ENCODE peak calls at places on chromosomes 4 and X, in five cellular contexts. One of them, this sample, is unnamed.

GRCh38 chr4:47642985-47643745 is 158.1 kb downstream of the ATP10D start:
- DNase-seq in endothelial cell: no peak
- DNase-seq in stromal cell of bone marrow: peak
- DNase-seq in RWPE2: no peak
- DNase-seq in H9: no peak
- DNase-seq in this sample: no peak

GRCh38 chrX:39491548-39492297 is 606.0 kb downstream of the BCOR start:
- DNase-seq in H9: no peak
- DNase-seq in endothelial cell: no peak
- DNase-seq in RWPE2: no peak
- DNase-seq in stromal cell of bone marrow: no peak
- DNase-seq in this sample: no peak

GRCh38 chr4:88219099-88219498 is 60.7 kb upstream of the ABCG2 start:
- DNase-seq in H9: no peak
- DNase-seq in stromal cell of bone marrow: peak
- DNase-seq in endothelial cell: no peak
- DNase-seq in RWPE2: no peak
- DNase-seq in this sample: peak

GRCh38 chr4:13267091-13267490 is 217.0 kb downstream of the RAB28 start:
- DNase-seq in H9: no peak
- DNase-seq in RWPE2: no peak
- DNase-seq in stromal cell of bone marrow: no peak
- DNase-seq in endothelial cell: no peak
- DNase-seq in this sample: no peak

GRCh38 chr4:54645830-54646229 is 11.9 kb upstream of the KIT start:
- DNase-seq in stromal cell of bone marrow: no peak
- DNase-seq in RWPE2: no peak
- DNase-seq in endothelial cell: no peak
- DNase-seq in H9: no peak
- DNase-seq in this sample: no peak

GRCh38 chr4:78544681-78545080 is 6.9 kb upstream of the ANXA3 start:
- DNase-seq in H9: no peak
- DNase-seq in endothelial cell: no peak
- DNase-seq in RWPE2: no peak
- DNase-seq in stromal cell of bone marrow: no peak
- DNase-seq in this sample: no peak

GRCh38 chr4:126916626-126917140 is 716.1 kb upstream of the INTU start:
- DNase-seq in H9: no peak
- DNase-seq in RWPE2: no peak
- DNase-seq in stromal cell of bone marrow: peak
- DNase-seq in endothelial cell: no peak
- DNase-seq in this sample: no peak

GRCh38 chr4:2275546-2276251 is 13.8 kb upstream of the MXD4 start:
- DNase-seq in stromal cell of bone marrow: no peak
- DNase-seq in H9: no peak
- DNase-seq in RWPE2: no peak
- DNase-seq in endothelial cell: no peak
- DNase-seq in this sample: no peak

GRCh38 chr4:22874334-22874912 is 181.7 kb downstream of the GBA3 start:
- DNase-seq in stromal cell of bone marrow: no peak
- DNase-seq in endothelial cell: no peak
- DNase-seq in RWPE2: no peak
- DNase-seq in H9: no peak
- DNase-seq in this sample: no peak

GRCh38 chr4:182897601-182898478 is 19.3 kb downstream of the DCTD start:
- DNase-seq in RWPE2: no peak
- DNase-seq in H9: no peak
- DNase-seq in stromal cell of bone marrow: no peak
- DNase-seq in endothelial cell: no peak
- DNase-seq in this sample: peak

GRCh38 chr4:7941111-7942018 is 1.7 kb upstream of the AFAP1 start:
- DNase-seq in RWPE2: no peak
- DNase-seq in H9: peak
- DNase-seq in stromal cell of bone marrow: no peak
- DNase-seq in endothelial cell: no peak
- DNase-seq in this sample: no peak

GRCh38 chrX:104112326-104112951 is at the start of gene ZCCHC18:
- DNase-seq in endothelial cell: peak
- DNase-seq in RWPE2: no peak
- DNase-seq in stromal cell of bone marrow: no peak
- DNase-seq in H9: peak
- DNase-seq in this sample: peak

GRCh38 chr4:41120297-41121217 is 93.8 kb downstream of the APBB2 start:
- DNase-seq in RWPE2: no peak
- DNase-seq in endothelial cell: no peak
- DNase-seq in stromal cell of bone marrow: peak
- DNase-seq in H9: no peak
- DNase-seq in this sample: no peak

GRCh38 chr4:54745031-54745770 is 87.4 kb downstream of the KIT start:
- DNase-seq in stromal cell of bone marrow: peak
- DNase-seq in endothelial cell: no peak
- DNase-seq in RWPE2: no peak
- DNase-seq in H9: no peak
- DNase-seq in this sample: no peak

GRCh38 chrX:151974336-151975227 is at the start of gene GABRE:
- DNase-seq in H9: peak
- DNase-seq in RWPE2: no peak
- DNase-seq in endothelial cell: peak
- DNase-seq in stromal cell of bone marrow: no peak
- DNase-seq in this sample: no peak

GRCh38 chr4:151824647-151825046 is 63.8 kb upstream of the GATB start:
- DNase-seq in stromal cell of bone marrow: no peak
- DNase-seq in RWPE2: no peak
- DNase-seq in H9: no peak
- DNase-seq in endothelial cell: no peak
- DNase-seq in this sample: no peak

GRCh38 chrX:17859609-17860178 is 1.4 kb downstream of the RAI2 start:
- DNase-seq in H9: no peak
- DNase-seq in RWPE2: no peak
- DNase-seq in endothelial cell: no peak
- DNase-seq in stromal cell of bone marrow: no peak
- DNase-seq in this sample: peak

GRCh38 chr4:153148796-153149195 is 55.4 kb upstream of the TRIM2 start:
- DNase-seq in stromal cell of bone marrow: no peak
- DNase-seq in endothelial cell: no peak
- DNase-seq in H9: no peak
- DNase-seq in RWPE2: no peak
- DNase-seq in this sample: no peak

GRCh38 chr4:107552306-107552705 is 167.7 kb downstream of the PAPSS1 start:
- DNase-seq in stromal cell of bone marrow: no peak
- DNase-seq in endothelial cell: no peak
- DNase-seq in RWPE2: no peak
- DNase-seq in H9: no peak
- DNase-seq in this sample: no peak

GRCh38 chrX:150934453-150934852 is 36.0 kb upstream of the CD99L2 start:
- DNase-seq in stromal cell of bone marrow: peak
- DNase-seq in RWPE2: no peak
- DNase-seq in endothelial cell: no peak
- DNase-seq in H9: peak
- DNase-seq in this sample: peak

GRCh38 chr4:42608551-42608950 is 48.4 kb downstream of the ATP8A1 start:
- DNase-seq in endothelial cell: no peak
- DNase-seq in stromal cell of bone marrow: no peak
- DNase-seq in RWPE2: no peak
- DNase-seq in H9: no peak
- DNase-seq in this sample: no peak

GRCh38 chr4:113750734-113751133 is 10.8 kb downstream of the CAMK2D start:
- DNase-seq in endothelial cell: no peak
- DNase-seq in RWPE2: no peak
- DNase-seq in H9: no peak
- DNase-seq in stromal cell of bone marrow: no peak
- DNase-seq in this sample: no peak

GRCh38 chrX:108216405-108216804 is 124.8 kb downstream of the ATG4A start:
- DNase-seq in stromal cell of bone marrow: no peak
- DNase-seq in H9: no peak
- DNase-seq in RWPE2: no peak
- DNase-seq in endothelial cell: no peak
- DNase-seq in this sample: no peak

GRCh38 chr4:64538219-64538618 is 129.0 kb upstream of the TECRL start:
- DNase-seq in H9: peak
- DNase-seq in stromal cell of bone marrow: no peak
- DNase-seq in endothelial cell: peak
- DNase-seq in RWPE2: no peak
- DNase-seq in this sample: no peak

GRCh38 chrX:40880712-40881111 is 145.4 kb upstream of the MED14 start:
- DNase-seq in endothelial cell: no peak
- DNase-seq in H9: no peak
- DNase-seq in RWPE2: no peak
- DNase-seq in stromal cell of bone marrow: no peak
- DNase-seq in this sample: no peak

GRCh38 chrX:147485207-147485606 is 426.5 kb upstream of the FMR1 start:
- DNase-seq in H9: no peak
- DNase-seq in endothelial cell: no peak
- DNase-seq in stromal cell of bone marrow: no peak
- DNase-seq in RWPE2: no peak
- DNase-seq in this sample: no peak

GRCh38 chr4:18869166-18869565 is 847.6 kb upstream of the LCORL start:
- DNase-seq in RWPE2: no peak
- DNase-seq in H9: no peak
- DNase-seq in stromal cell of bone marrow: no peak
- DNase-seq in endothelial cell: no peak
- DNase-seq in this sample: no peak

GRCh38 chr4:1630266-1630665 is 53.8 kb downstream of the FAM53A start:
- DNase-seq in H9: no peak
- DNase-seq in RWPE2: no peak
- DNase-seq in stromal cell of bone marrow: no peak
- DNase-seq in endothelial cell: no peak
- DNase-seq in this sample: no peak